ENCODE peak calls at places on chromosomes 5 and 9, in five cellular contexts. One of them, this sample, is unnamed.
A peak's percentile ranks its signal among the peaks of the same experiment; 100 is the strongest.

GRCh38 chr5:76081811-76082783 is 1.1 kb upstream of the SV2C start:
- DNase-seq in CD8-positive, alpha-beta T cell: no peak
- DNase-seq in coronary artery: no peak
- DNase-seq in AG04449: no peak
- DNase-seq in transverse colon: no peak
- DNase-seq in this sample: peak; percentile 87

GRCh38 chr5:89535421-89535820 is 652.4 kb upstream of the MEF2C start:
- DNase-seq in CD8-positive, alpha-beta T cell: no peak
- DNase-seq in transverse colon: no peak
- DNase-seq in AG04449: no peak
- DNase-seq in coronary artery: no peak
- DNase-seq in this sample: no peak

GRCh38 chr5:40381676-40382363 is 297.9 kb upstream of the PTGER4 start:
- DNase-seq in AG04449: no peak
- DNase-seq in coronary artery: no peak
- DNase-seq in CD8-positive, alpha-beta T cell: no peak
- DNase-seq in transverse colon: no peak
- DNase-seq in this sample: no peak

GRCh38 chr9:95819636-95820035 is 55.9 kb upstream of the ERCC6L2 start:
- DNase-seq in transverse colon: no peak
- DNase-seq in AG04449: no peak
- DNase-seq in CD8-positive, alpha-beta T cell: no peak
- DNase-seq in coronary artery: no peak
- DNase-seq in this sample: no peak

GRCh38 chr9:88387035-88387732 is 1.1 kb upstream of the SPIN1 start:
- DNase-seq in transverse colon: peak; percentile 74
- DNase-seq in CD8-positive, alpha-beta T cell: peak; percentile 49
- DNase-seq in coronary artery: peak; percentile 74
- DNase-seq in AG04449: no peak
- DNase-seq in this sample: no peak

GRCh38 chr9:133252301-133252776 is 22.7 kb downstream of the ABO start:
- DNase-seq in transverse colon: peak; percentile 91
- DNase-seq in coronary artery: no peak
- DNase-seq in AG04449: no peak
- DNase-seq in CD8-positive, alpha-beta T cell: no peak
- DNase-seq in this sample: no peak

GRCh38 chr9:18994263-18994916 is 38.6 kb downstream of the SAXO1 start:
- DNase-seq in coronary artery: no peak
- DNase-seq in transverse colon: no peak
- DNase-seq in CD8-positive, alpha-beta T cell: no peak
- DNase-seq in AG04449: no peak
- DNase-seq in this sample: no peak

GRCh38 chr5:174542466-174542865 is 181.9 kb upstream of the MSX2 start:
- DNase-seq in CD8-positive, alpha-beta T cell: no peak
- DNase-seq in transverse colon: no peak
- DNase-seq in AG04449: no peak
- DNase-seq in coronary artery: no peak
- DNase-seq in this sample: no peak

GRCh38 chr9:128420651-128421473 is at the start of gene CERCAM:
- DNase-seq in coronary artery: no peak
- DNase-seq in AG04449: no peak
- DNase-seq in transverse colon: peak; percentile 65
- DNase-seq in CD8-positive, alpha-beta T cell: peak; percentile 72
- DNase-seq in this sample: no peak

GRCh38 chr9:21070887-21071286 is 6.9 kb downstream of the IFNB1 start:
- DNase-seq in transverse colon: no peak
- DNase-seq in AG04449: no peak
- DNase-seq in CD8-positive, alpha-beta T cell: no peak
- DNase-seq in coronary artery: no peak
- DNase-seq in this sample: no peak

GRCh38 chr5:158127536-158127935 is 268.6 kb upstream of the CLINT1 start:
- DNase-seq in transverse colon: no peak
- DNase-seq in CD8-positive, alpha-beta T cell: no peak
- DNase-seq in AG04449: no peak
- DNase-seq in coronary artery: no peak
- DNase-seq in this sample: no peak

GRCh38 chr5:163789870-163790269 is 284.5 kb downstream of the MAT2B start:
- DNase-seq in AG04449: no peak
- DNase-seq in coronary artery: no peak
- DNase-seq in CD8-positive, alpha-beta T cell: no peak
- DNase-seq in transverse colon: no peak
- DNase-seq in this sample: no peak

GRCh38 chr5:152119091-152119490 is 194.4 kb upstream of the GLRA1 start:
- DNase-seq in CD8-positive, alpha-beta T cell: no peak
- DNase-seq in AG04449: no peak
- DNase-seq in transverse colon: no peak
- DNase-seq in coronary artery: no peak
- DNase-seq in this sample: no peak

GRCh38 chr5:127313847-127314473 is 23.4 kb downstream of the MEGF10 start:
- DNase-seq in coronary artery: no peak
- DNase-seq in AG04449: no peak
- DNase-seq in CD8-positive, alpha-beta T cell: peak; percentile 79
- DNase-seq in transverse colon: peak; percentile 72
- DNase-seq in this sample: no peak

GRCh38 chr9:34326690-34327089 is 2.4 kb downstream of the KIF24 start:
- DNase-seq in coronary artery: no peak
- DNase-seq in transverse colon: no peak
- DNase-seq in AG04449: no peak
- DNase-seq in CD8-positive, alpha-beta T cell: no peak
- DNase-seq in this sample: no peak

GRCh38 chr5:53554444-53554843 is 6.0 kb upstream of the NDUFS4 start:
- DNase-seq in AG04449: no peak
- DNase-seq in transverse colon: no peak
- DNase-seq in CD8-positive, alpha-beta T cell: no peak
- DNase-seq in coronary artery: no peak
- DNase-seq in this sample: no peak

GRCh38 chr5:41412496-41412895 is 97.9 kb downstream of the PLCXD3 start:
- DNase-seq in coronary artery: no peak
- DNase-seq in transverse colon: no peak
- DNase-seq in CD8-positive, alpha-beta T cell: no peak
- DNase-seq in AG04449: no peak
- DNase-seq in this sample: no peak
- TF ChIP-seq CTCF in coronary artery: no peak
- TF ChIP-seq CTCF in transverse colon: no peak
- TF ChIP-seq CTCF in CD8-positive, alpha-beta T cell: no peak
- TF ChIP-seq CTCF in AG04449: no peak
- TF ChIP-seq CTCF in this sample: no peak

DNA sequence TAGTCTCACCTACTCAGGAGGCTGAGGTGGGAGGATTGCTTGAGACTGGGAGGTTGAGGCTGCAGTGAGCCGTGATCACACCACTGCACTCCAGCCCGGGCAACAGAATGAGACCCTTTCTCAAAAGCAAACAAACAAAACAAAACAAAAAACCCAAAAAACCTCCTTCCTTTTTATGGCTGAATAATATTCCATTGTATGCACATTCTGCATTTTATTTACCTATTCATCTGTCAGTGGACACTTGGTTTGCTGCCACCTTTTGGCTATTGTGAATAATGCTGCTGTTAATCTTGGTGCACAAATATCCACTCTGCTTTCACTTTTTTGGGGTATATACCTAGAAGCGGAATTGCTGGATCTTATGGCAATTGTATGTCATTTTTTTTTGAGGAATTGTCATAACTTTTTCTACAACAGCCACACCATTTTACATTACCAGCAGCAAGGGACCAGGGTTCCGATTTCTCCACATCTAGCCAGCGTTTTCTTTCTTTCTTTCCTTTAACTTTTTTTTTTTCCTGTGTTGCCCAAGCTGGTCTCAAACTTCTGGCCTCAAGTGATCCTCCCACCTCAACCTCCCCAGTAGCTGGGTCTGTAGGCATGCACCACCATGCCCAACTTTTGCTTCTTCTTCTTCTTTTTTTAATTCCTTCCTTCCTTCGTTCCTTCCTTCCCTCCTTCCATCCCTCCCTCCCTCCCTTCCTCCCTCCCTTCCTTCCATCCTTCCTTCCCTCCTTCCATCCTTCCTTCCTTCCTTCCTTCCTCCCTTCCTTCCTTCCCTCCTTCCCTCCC is 30.6 kb downstream of the NKX2-5 start:
- DNase-seq in AG04449: no peak
- DNase-seq in transverse colon: no peak
- DNase-seq in CD8-positive, alpha-beta T cell: no peak
- DNase-seq in coronary artery: no peak
- DNase-seq in this sample: no peak
- TF ChIP-seq CTCF in AG04449: peak; percentile 39
- TF ChIP-seq CTCF in transverse colon: peak; percentile 48
- TF ChIP-seq CTCF in CD8-positive, alpha-beta T cell: peak; percentile 56
- TF ChIP-seq CTCF in coronary artery: no peak
- TF ChIP-seq CTCF in this sample: peak; percentile 79

GRCh38 chr5:160685695-160686094 is 166.3 kb downstream of the ATP10B start:
- DNase-seq in coronary artery: no peak
- DNase-seq in transverse colon: no peak
- DNase-seq in CD8-positive, alpha-beta T cell: no peak
- DNase-seq in AG04449: no peak
- DNase-seq in this sample: no peak
- TF ChIP-seq CTCF in coronary artery: no peak
- TF ChIP-seq CTCF in transverse colon: peak; percentile 25
- TF ChIP-seq CTCF in CD8-positive, alpha-beta T cell: no peak
- TF ChIP-seq CTCF in AG04449: no peak
- TF ChIP-seq CTCF in this sample: no peak

DNA sequence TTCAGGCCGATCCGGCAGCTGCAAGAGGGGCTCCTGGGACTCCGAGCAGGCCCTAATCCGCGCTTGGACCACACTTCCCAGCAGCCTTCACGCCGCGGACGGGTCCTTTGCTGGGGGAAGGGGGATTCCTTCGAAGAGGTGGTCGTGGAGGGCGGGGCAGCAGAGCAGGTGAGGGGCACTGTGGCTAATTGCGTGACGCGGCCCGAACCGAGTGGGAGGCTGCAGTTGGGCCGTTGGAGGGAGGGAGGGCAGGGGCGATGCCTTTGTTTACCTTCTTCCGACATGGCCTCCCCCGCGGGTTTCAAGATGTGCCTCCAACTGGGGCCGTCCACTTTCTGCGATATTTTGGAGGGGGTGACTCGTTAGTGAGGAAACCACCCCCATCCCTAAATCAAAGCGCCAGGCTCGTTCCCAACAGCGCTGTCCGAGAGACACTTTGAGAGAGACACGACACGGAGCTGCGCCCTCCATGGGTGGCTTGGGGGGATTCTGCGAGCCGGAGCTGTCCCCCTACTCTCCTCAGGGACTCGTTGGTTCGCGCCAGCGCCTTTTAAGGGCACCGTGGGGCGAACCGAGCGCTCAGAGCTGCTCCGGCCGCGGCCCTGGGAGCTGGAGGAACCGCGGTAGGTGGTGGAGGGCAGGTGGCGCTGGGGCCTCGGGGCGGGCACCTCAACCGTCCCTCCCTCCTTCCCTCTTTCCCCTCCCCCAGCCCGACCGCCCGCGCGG is at the start of gene FAM53C:
- DNase-seq in transverse colon: peak; percentile 95
- DNase-seq in coronary artery: peak; percentile 96
- DNase-seq in AG04449: peak; percentile 52
- DNase-seq in CD8-positive, alpha-beta T cell: peak; percentile 98
- DNase-seq in this sample: peak; percentile 97
- TF ChIP-seq CTCF in transverse colon: no peak
- TF ChIP-seq CTCF in coronary artery: no peak
- TF ChIP-seq CTCF in AG04449: no peak
- TF ChIP-seq CTCF in CD8-positive, alpha-beta T cell: no peak
- TF ChIP-seq CTCF in this sample: peak; percentile 12

DNA sequence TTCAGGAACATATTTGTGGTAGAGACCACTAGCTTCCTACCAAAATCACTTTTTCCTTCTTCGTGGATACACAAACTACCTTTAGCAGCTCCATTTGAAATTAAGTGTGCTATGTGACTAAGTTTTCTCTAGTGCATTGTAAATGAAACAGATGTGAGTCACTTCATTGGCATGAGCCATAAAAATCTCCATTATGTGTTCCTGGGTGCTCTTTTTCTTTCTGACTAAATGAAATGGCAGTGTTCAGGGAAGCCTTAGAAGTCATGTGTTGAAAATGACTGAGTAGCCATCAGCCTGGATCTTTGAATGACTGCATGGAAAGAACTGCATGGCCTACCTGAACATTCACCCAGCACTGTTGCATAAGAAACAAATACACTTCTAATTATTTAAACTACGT is 107.9 kb downstream of the NDUFAF2 start:
- DNase-seq in AG04449: peak; percentile 66
- DNase-seq in coronary artery: no peak
- DNase-seq in transverse colon: no peak
- DNase-seq in CD8-positive, alpha-beta T cell: no peak
- DNase-seq in this sample: no peak
- TF ChIP-seq CTCF in AG04449: no peak
- TF ChIP-seq CTCF in coronary artery: no peak
- TF ChIP-seq CTCF in transverse colon: no peak
- TF ChIP-seq CTCF in CD8-positive, alpha-beta T cell: no peak
- TF ChIP-seq CTCF in this sample: no peak

GRCh38 chr5:59185757-59186385 is 603.0 kb downstream of the RAB3C start:
- DNase-seq in AG04449: no peak
- DNase-seq in coronary artery: no peak
- DNase-seq in CD8-positive, alpha-beta T cell: no peak
- DNase-seq in transverse colon: no peak
- DNase-seq in this sample: no peak
- TF ChIP-seq CTCF in AG04449: no peak
- TF ChIP-seq CTCF in coronary artery: no peak
- TF ChIP-seq CTCF in CD8-positive, alpha-beta T cell: no peak
- TF ChIP-seq CTCF in transverse colon: no peak
- TF ChIP-seq CTCF in this sample: no peak

GRCh38 chr5:82421119-82421518 is 143.0 kb upstream of the RPS23 start:
- DNase-seq in AG04449: peak; percentile 94
- DNase-seq in CD8-positive, alpha-beta T cell: no peak
- DNase-seq in transverse colon: no peak
- DNase-seq in coronary artery: no peak
- DNase-seq in this sample: no peak
- TF ChIP-seq CTCF in AG04449: peak; percentile 29
- TF ChIP-seq CTCF in CD8-positive, alpha-beta T cell: no peak
- TF ChIP-seq CTCF in transverse colon: no peak
- TF ChIP-seq CTCF in coronary artery: no peak
- TF ChIP-seq CTCF in this sample: peak; percentile 66

This sample was measured in chondrocyte.